ENCODE peak calls at places on chromosomes 12 and 14, in eight cellular contexts. D is WTC11, X is cerebellar cortex, B is substantia nigra, R is mammary epithelial cell, V is sciatic nerve, P is endothelial cell of umbilical vein, C is NCI-H2081. U is an unnamed sample.

GRCh38 chr12:130559806-130560205 is 156.3 kb downstream of the RIMBP2 start:
- DNase-seq in B (no peak), C (no peak), P (no peak), X (no peak), D (no peak), R (no peak), V (no peak), U (no peak)

GRCh38 chr12:123843912-123844748 is 82.0 kb downstream of the DNAH10 start:
- DNase-seq in B (no peak), D (no peak), R (peak; percentile 67), V (no peak), X (no peak), C (no peak), P (no peak), U (peak; percentile 66)

GRCh38 chr12:1878695-1879094 is 39.8 kb downstream of the CACNA2D4 start:
- DNase-seq in X (no peak), B (no peak), C (no peak), P (no peak), V (no peak), R (no peak), D (no peak), U (no peak)

GRCh38 chr14:49774111-49774510 is 6.2 kb downstream of the KLHDC2 start:
- DNase-seq in P (no peak), B (no peak), C (no peak), R (no peak), D (no peak), V (no peak), X (no peak), U (no peak)

GRCh38 chr12:46186088-46186487 is 82.8 kb downstream of the SLC38A1 start:
- DNase-seq in P (no peak), R (no peak), D (no peak), C (no peak), B (no peak), V (no peak), X (no peak), U (no peak)

GRCh38 chr14:89349196-89350008 is 67.6 kb downstream of the FOXN3 start:
- DNase-seq in R (no peak), B (peak; percentile 33), C (peak; percentile 98), V (no peak), P (no peak), D (peak; percentile 86), X (peak; percentile 99), U (no peak)

GRCh38 chr12:47858511-47859266 is 39.0 kb upstream of the HDAC7 start:
- DNase-seq in X (no peak), V (no peak), B (no peak), D (no peak), P (no peak), C (no peak), R (peak; percentile 87), U (peak; percentile 78)

GRCh38 chr12:87509233-87509820 is 519.9 kb downstream of the C12orf50 start:
- DNase-seq in P (peak; percentile 5), D (no peak), B (no peak), X (no peak), C (no peak), R (peak; percentile 68), V (no peak), U (peak; percentile 69)

GRCh38 chr14:104677506-104678332 is 11.7 kb upstream of the INF2 start:
- DNase-seq in B (peak; percentile 73), P (peak; percentile 92), V (peak; percentile 90), X (peak; percentile 53), R (peak; percentile 69), D (peak; percentile 66), C (no peak), U (peak; percentile 36)

GRCh38 chr12:41193321-41193720 is 5.2 kb downstream of the PDZRN4 start:
- DNase-seq in C (no peak), D (no peak), P (no peak), B (no peak), X (no peak), R (no peak), V (no peak), U (no peak)

GRCh38 chr14:95389471-95390011 is 69.8 kb upstream of the CLMN start:
- DNase-seq in R (peak; percentile 5), B (no peak), V (peak; percentile 72), C (no peak), X (no peak), P (no peak), D (no peak), U (no peak)

GRCh38 chr12:47852096-47852571 is 32.4 kb upstream of the HDAC7 start:
- DNase-seq in B (no peak), P (no peak), V (no peak), D (no peak), X (no peak), C (no peak), R (no peak), U (no peak)

GRCh38 chr14:60757617-60758016 is 23.1 kb downstream of the MNAT1 start:
- DNase-seq in X (no peak), C (peak; percentile 8), P (peak; percentile 56), V (no peak), D (no peak), R (peak; percentile 82), B (no peak), U (peak; percentile 57)

GRCh38 chr14:79601579-79601978 is 609.7 kb downstream of the DIO2 start:
- DNase-seq in P (no peak), X (no peak), D (no peak), V (no peak), C (no peak), B (no peak), R (no peak), U (no peak)

GRCh38 chr14:54944737-54945391 is 42.2 kb upstream of the GCH1 start:
- DNase-seq in V (no peak), B (no peak), P (no peak), D (no peak), X (no peak), R (no peak), C (no peak), U (no peak)

GRCh38 chr12:10191865-10192264 is 13.0 kb downstream of the TMEM52B start:
- DNase-seq in C (no peak), V (no peak), R (peak; percentile 80), B (no peak), D (no peak), X (no peak), P (no peak), U (no peak)

GRCh38 chr14:25056688-25057078 is 6.7 kb upstream of the STXBP6 start:
- DNase-seq in C (no peak), V (no peak), X (no peak), B (no peak), D (no peak), P (no peak), R (peak; percentile 66), U (no peak)

GRCh38 chr12:89525002-89525823 is 617 bp upstream of the GALNT4 start:
- DNase-seq in B (peak; percentile 47), D (peak; percentile 66), X (peak; percentile 36), V (peak; percentile 69), C (peak; percentile 35), P (peak; percentile 14), R (peak; percentile 59), U (peak; percentile 26)

GRCh38 chr12:106987846-106988245 is 900 bp upstream of the MTERF2 start:
- DNase-seq in P (no peak), R (no peak), C (peak; percentile 3), B (no peak), X (no peak), D (no peak), V (no peak), U (no peak)

GRCh38 chr12:52130695-52131094 is 51.2 kb downstream of the SMIM41 start:
- DNase-seq in R (no peak), V (no peak), P (no peak), X (no peak), B (no peak), D (no peak), C (peak; percentile 99), U (no peak)

GRCh38 chr12:106566771-106567170 is 16.0 kb upstream of the RFX4 start:
- DNase-seq in P (no peak), V (no peak), R (no peak), B (no peak), X (no peak), C (no peak), D (no peak), U (no peak)

GRCh38 chr12:108995370-108995992 is 25.4 kb downstream of the SVOP start:
- DNase-seq in V (no peak), P (no peak), D (no peak), R (no peak), C (no peak), B (no peak), X (no peak), U (no peak)

GRCh38 chr12:13154027-13154538 is 42.4 kb upstream of the EMP1 start:
- DNase-seq in X (peak; percentile 68), R (peak; percentile 55), C (no peak), B (no peak), P (no peak), V (no peak), D (no peak), U (no peak)

GRCh38 chr12:6807170-6807569 is 14.5 kb upstream of the GPR162 start:
- DNase-seq in D (no peak), C (no peak), R (peak; percentile 32), X (no peak), V (no peak), P (no peak), B (no peak), U (no peak)

GRCh38 chr14:38143651-38144505 is 63.8 kb upstream of the SSTR1 start:
- DNase-seq in C (peak; percentile 12), D (no peak), R (no peak), B (no peak), P (peak; percentile 68), V (no peak), X (no peak), U (peak; percentile 8)

GRCh38 chr12:71938728-71939385 is at the start of gene TPH2:
- DNase-seq in X (peak; percentile 65), C (peak; percentile 83), R (peak; percentile 34), D (peak; percentile 95), P (peak; percentile 83), V (peak; percentile 60), B (peak; percentile 19), U (peak; percentile 37)

GRCh38 chr14:92861856-92862807 is 60.8 kb upstream of the CHGA start:
- DNase-seq in V (no peak), P (no peak), B (no peak), R (peak; percentile 16), D (no peak), C (peak; percentile 62), X (no peak), U (no peak)

GRCh38 chr14:72688990-72689677 is 204.8 kb downstream of the DPF3 start:
- DNase-seq in X (no peak), B (no peak), R (no peak), P (no peak), D (no peak), C (no peak), V (no peak), U (no peak)